ENCODE peak calls at places on chromosomes 7 and 10, in seven cellular contexts. One of them, this sample, is unnamed.

GRCh38 chr7:22269963-22270362 is 87.0 kb downstream of the RAPGEF5 start:
- DNase-seq in WERI-Rb-1: no peak
- DNase-seq in neural progenitor cell: no peak
- DNase-seq in stomach: peak; percentile 47
- DNase-seq in heart right ventricle: no peak
- DNase-seq in CD4-positive, CD25-positive, alpha-beta regulatory T cell: no peak
- DNase-seq in SK-N-SH: no peak
- DNase-seq in this sample: no peak

GRCh38 chr7:911791-912480 is 35.6 kb downstream of the GET4 start:
- DNase-seq in CD4-positive, CD25-positive, alpha-beta regulatory T cell: no peak
- DNase-seq in heart right ventricle: no peak
- DNase-seq in stomach: no peak
- DNase-seq in SK-N-SH: no peak
- DNase-seq in WERI-Rb-1: no peak
- DNase-seq in neural progenitor cell: no peak
- DNase-seq in this sample: no peak

GRCh38 chr7:79452495-79453265 is 787 bp downstream of the MAGI2 start:
- DNase-seq in WERI-Rb-1: peak; percentile 35
- DNase-seq in heart right ventricle: peak; percentile 29
- DNase-seq in CD4-positive, CD25-positive, alpha-beta regulatory T cell: no peak
- DNase-seq in neural progenitor cell: peak; percentile 37
- DNase-seq in stomach: no peak
- DNase-seq in SK-N-SH: peak; percentile 61
- DNase-seq in this sample: peak; percentile 74

GRCh38 chr7:28102778-28103177 is 77.8 kb downstream of the JAZF1 start:
- DNase-seq in neural progenitor cell: no peak
- DNase-seq in CD4-positive, CD25-positive, alpha-beta regulatory T cell: no peak
- DNase-seq in WERI-Rb-1: no peak
- DNase-seq in SK-N-SH: no peak
- DNase-seq in stomach: no peak
- DNase-seq in heart right ventricle: no peak
- DNase-seq in this sample: no peak

GRCh38 chr7:5525271-5526189 is 101.9 kb upstream of the TNRC18 start:
- DNase-seq in heart right ventricle: no peak
- DNase-seq in stomach: peak; percentile 40
- DNase-seq in SK-N-SH: peak; percentile 41
- DNase-seq in neural progenitor cell: peak; percentile 53
- DNase-seq in CD4-positive, CD25-positive, alpha-beta regulatory T cell: peak; percentile 42
- DNase-seq in WERI-Rb-1: no peak
- DNase-seq in this sample: no peak

GRCh38 chr7:42572046-42572445 is 335.0 kb upstream of the GLI3 start:
- DNase-seq in SK-N-SH: no peak
- DNase-seq in heart right ventricle: no peak
- DNase-seq in stomach: no peak
- DNase-seq in neural progenitor cell: no peak
- DNase-seq in CD4-positive, CD25-positive, alpha-beta regulatory T cell: no peak
- DNase-seq in WERI-Rb-1: no peak
- DNase-seq in this sample: no peak

GRCh38 chr7:45347804-45348203 is 190.2 kb downstream of the RAMP3 start:
- DNase-seq in stomach: no peak
- DNase-seq in CD4-positive, CD25-positive, alpha-beta regulatory T cell: no peak
- DNase-seq in SK-N-SH: peak; percentile 85
- DNase-seq in WERI-Rb-1: no peak
- DNase-seq in neural progenitor cell: no peak
- DNase-seq in heart right ventricle: no peak
- DNase-seq in this sample: no peak

GRCh38 chr10:79192677-79193003 is 123.9 kb downstream of the ZMIZ1 start:
- DNase-seq in stomach: no peak
- DNase-seq in WERI-Rb-1: no peak
- DNase-seq in heart right ventricle: no peak
- DNase-seq in SK-N-SH: no peak
- DNase-seq in CD4-positive, CD25-positive, alpha-beta regulatory T cell: no peak
- DNase-seq in neural progenitor cell: no peak
- DNase-seq in this sample: no peak

GRCh38 chr7:27161214-27161720 is 4.1 kb downstream of the HOXA9 start:
- DNase-seq in WERI-Rb-1: no peak
- DNase-seq in CD4-positive, CD25-positive, alpha-beta regulatory T cell: no peak
- DNase-seq in stomach: no peak
- DNase-seq in neural progenitor cell: no peak
- DNase-seq in SK-N-SH: no peak
- DNase-seq in heart right ventricle: no peak
- DNase-seq in this sample: no peak

GRCh38 chr10:89929282-89930026 is 228.1 kb downstream of the KIF20B start:
- DNase-seq in heart right ventricle: no peak
- DNase-seq in stomach: no peak
- DNase-seq in CD4-positive, CD25-positive, alpha-beta regulatory T cell: no peak
- DNase-seq in WERI-Rb-1: no peak
- DNase-seq in SK-N-SH: no peak
- DNase-seq in neural progenitor cell: no peak
- DNase-seq in this sample: no peak

GRCh38 chr10:110503528-110504110 is 5.9 kb downstream of the DUSP5 start:
- DNase-seq in CD4-positive, CD25-positive, alpha-beta regulatory T cell: no peak
- DNase-seq in neural progenitor cell: no peak
- DNase-seq in stomach: no peak
- DNase-seq in heart right ventricle: no peak
- DNase-seq in WERI-Rb-1: no peak
- DNase-seq in SK-N-SH: no peak
- DNase-seq in this sample: no peak

GRCh38 chr7:92632791-92633190 is 42.6 kb upstream of the FAM133B start:
- DNase-seq in WERI-Rb-1: no peak
- DNase-seq in CD4-positive, CD25-positive, alpha-beta regulatory T cell: no peak
- DNase-seq in neural progenitor cell: no peak
- DNase-seq in SK-N-SH: no peak
- DNase-seq in heart right ventricle: no peak
- DNase-seq in stomach: no peak
- DNase-seq in this sample: no peak

GRCh38 chr7:68720722-68721121 is 877.6 kb upstream of the AUTS2 start:
- DNase-seq in neural progenitor cell: no peak
- DNase-seq in SK-N-SH: no peak
- DNase-seq in stomach: no peak
- DNase-seq in CD4-positive, CD25-positive, alpha-beta regulatory T cell: no peak
- DNase-seq in heart right ventricle: no peak
- DNase-seq in WERI-Rb-1: no peak
- DNase-seq in this sample: no peak

GRCh38 chr7:48041665-48041995 is 6.3 kb downstream of the C7orf57 start:
- DNase-seq in WERI-Rb-1: no peak
- DNase-seq in heart right ventricle: no peak
- DNase-seq in SK-N-SH: no peak
- DNase-seq in stomach: no peak
- DNase-seq in neural progenitor cell: no peak
- DNase-seq in CD4-positive, CD25-positive, alpha-beta regulatory T cell: no peak
- DNase-seq in this sample: no peak

GRCh38 chr7:107103369-107103768 is 58.9 kb downstream of the PRKAR2B start:
- DNase-seq in neural progenitor cell: no peak
- DNase-seq in heart right ventricle: no peak
- DNase-seq in SK-N-SH: peak; percentile 79
- DNase-seq in CD4-positive, CD25-positive, alpha-beta regulatory T cell: no peak
- DNase-seq in WERI-Rb-1: no peak
- DNase-seq in stomach: no peak
- DNase-seq in this sample: no peak

GRCh38 chr7:47383064-47383463 is 198.8 kb downstream of the TNS3 start:
- DNase-seq in stomach: peak; percentile 16
- DNase-seq in CD4-positive, CD25-positive, alpha-beta regulatory T cell: no peak
- DNase-seq in WERI-Rb-1: no peak
- DNase-seq in SK-N-SH: no peak
- DNase-seq in heart right ventricle: no peak
- DNase-seq in neural progenitor cell: no peak
- DNase-seq in this sample: no peak

GRCh38 chr7:141045842-141046630 is 27.8 kb upstream of the TMEM178B start:
- DNase-seq in SK-N-SH: no peak
- DNase-seq in stomach: no peak
- DNase-seq in heart right ventricle: no peak
- DNase-seq in neural progenitor cell: no peak
- DNase-seq in CD4-positive, CD25-positive, alpha-beta regulatory T cell: no peak
- DNase-seq in WERI-Rb-1: no peak
- DNase-seq in this sample: no peak

GRCh38 chr10:5649746-5650145 is 16.6 kb downstream of the ASB13 start:
- DNase-seq in WERI-Rb-1: no peak
- DNase-seq in SK-N-SH: no peak
- DNase-seq in stomach: no peak
- DNase-seq in neural progenitor cell: no peak
- DNase-seq in CD4-positive, CD25-positive, alpha-beta regulatory T cell: no peak
- DNase-seq in heart right ventricle: no peak
- DNase-seq in this sample: peak; percentile 45

GRCh38 chr10:16867556-16867955 is 50.3 kb upstream of the RSU1 start:
- DNase-seq in CD4-positive, CD25-positive, alpha-beta regulatory T cell: no peak
- DNase-seq in heart right ventricle: no peak
- DNase-seq in stomach: no peak
- DNase-seq in neural progenitor cell: peak; percentile 57
- DNase-seq in WERI-Rb-1: no peak
- DNase-seq in SK-N-SH: no peak
- DNase-seq in this sample: no peak
- H3K27ac ChIP-seq in CD4-positive, CD25-positive, alpha-beta regulatory T cell: no peak overlapping the region
- H3K27ac ChIP-seq in heart right ventricle: no peak overlapping the region
- H3K27ac ChIP-seq in stomach: no peak overlapping the region
- H3K27ac ChIP-seq in neural progenitor cell: no peak overlapping the region
- H3K27ac ChIP-seq in WERI-Rb-1: no peak overlapping the region
- H3K27ac ChIP-seq in SK-N-SH: peak overlapping the region; percentile 97
- H3K27ac ChIP-seq in this sample: no peak overlapping the region

GRCh38 chr10:102342462-102342861 is 53.0 kb upstream of the NFKB2 start:
- DNase-seq in CD4-positive, CD25-positive, alpha-beta regulatory T cell: no peak
- DNase-seq in SK-N-SH: no peak
- DNase-seq in heart right ventricle: no peak
- DNase-seq in WERI-Rb-1: peak; percentile 33
- DNase-seq in stomach: peak; percentile 29
- DNase-seq in neural progenitor cell: peak; percentile 79
- DNase-seq in this sample: no peak
- H3K4me3 ChIP-seq in CD4-positive, CD25-positive, alpha-beta regulatory T cell: no peak overlapping the region
- H3K4me3 ChIP-seq in SK-N-SH: no peak overlapping the region
- H3K4me3 ChIP-seq in heart right ventricle: no peak overlapping the region
- H3K4me3 ChIP-seq in WERI-Rb-1: no peak overlapping the region
- H3K4me3 ChIP-seq in stomach: no peak overlapping the region
- H3K4me3 ChIP-seq in neural progenitor cell: peak overlapping the region; percentile 15
- H3K4me3 ChIP-seq in this sample: no peak overlapping the region

GRCh38 chr7:37759519-37759918 is 76.0 kb downstream of the GPR141 start:
- DNase-seq in WERI-Rb-1: peak; percentile 87
- DNase-seq in heart right ventricle: no peak
- DNase-seq in CD4-positive, CD25-positive, alpha-beta regulatory T cell: no peak
- DNase-seq in stomach: no peak
- DNase-seq in SK-N-SH: no peak
- DNase-seq in neural progenitor cell: peak; percentile 46
- DNase-seq in this sample: no peak
- H3K27ac ChIP-seq in WERI-Rb-1: no peak overlapping the region
- H3K27ac ChIP-seq in heart right ventricle: no peak overlapping the region
- H3K27ac ChIP-seq in CD4-positive, CD25-positive, alpha-beta regulatory T cell: no peak overlapping the region
- H3K27ac ChIP-seq in stomach: no peak overlapping the region
- H3K27ac ChIP-seq in SK-N-SH: no peak overlapping the region
- H3K27ac ChIP-seq in neural progenitor cell: no peak overlapping the region
- H3K27ac ChIP-seq in this sample: no peak overlapping the region

GRCh38 chr7:44240983-44241510 is 40.3 kb downstream of the YKT6 start:
- DNase-seq in stomach: peak; percentile 75
- DNase-seq in WERI-Rb-1: peak; percentile 87
- DNase-seq in SK-N-SH: peak; percentile 96
- DNase-seq in heart right ventricle: peak; percentile 65
- DNase-seq in neural progenitor cell: peak; percentile 91
- DNase-seq in CD4-positive, CD25-positive, alpha-beta regulatory T cell: peak; percentile 60
- DNase-seq in this sample: peak; percentile 85
- H3K4me3 ChIP-seq in stomach: no peak overlapping the region
- H3K4me3 ChIP-seq in WERI-Rb-1: no peak overlapping the region
- H3K4me3 ChIP-seq in SK-N-SH: no peak overlapping the region
- H3K4me3 ChIP-seq in heart right ventricle: no peak overlapping the region
- H3K4me3 ChIP-seq in neural progenitor cell: no peak overlapping the region
- H3K4me3 ChIP-seq in CD4-positive, CD25-positive, alpha-beta regulatory T cell: no peak overlapping the region
- H3K4me3 ChIP-seq in this sample: peak overlapping the region; percentile 51

GRCh38 chr7:77330169-77330882 is 85.8 kb downstream of the GSAP start:
- DNase-seq in CD4-positive, CD25-positive, alpha-beta regulatory T cell: no peak
- DNase-seq in WERI-Rb-1: no peak
- DNase-seq in SK-N-SH: no peak
- DNase-seq in heart right ventricle: no peak
- DNase-seq in neural progenitor cell: no peak
- DNase-seq in stomach: no peak
- DNase-seq in this sample: no peak

GRCh38 chr7:77327067-77327931 is 88.8 kb downstream of the GSAP start:
- DNase-seq in WERI-Rb-1: no peak
- DNase-seq in CD4-positive, CD25-positive, alpha-beta regulatory T cell: no peak
- DNase-seq in SK-N-SH: peak; percentile 70
- DNase-seq in stomach: peak; percentile 32
- DNase-seq in heart right ventricle: peak; percentile 29
- DNase-seq in neural progenitor cell: no peak
- DNase-seq in this sample: peak; percentile 80

GRCh38 chr7:77328669-77329068 is 87.5 kb downstream of the GSAP start:
- DNase-seq in neural progenitor cell: no peak
- DNase-seq in SK-N-SH: no peak
- DNase-seq in CD4-positive, CD25-positive, alpha-beta regulatory T cell: no peak
- DNase-seq in stomach: no peak
- DNase-seq in WERI-Rb-1: no peak
- DNase-seq in heart right ventricle: no peak
- DNase-seq in this sample: no peak

GRCh38 chr7:77327932-77328628 is 88.1 kb downstream of the GSAP start:
- DNase-seq in stomach: no peak
- DNase-seq in neural progenitor cell: no peak
- DNase-seq in heart right ventricle: no peak
- DNase-seq in WERI-Rb-1: no peak
- DNase-seq in SK-N-SH: no peak
- DNase-seq in CD4-positive, CD25-positive, alpha-beta regulatory T cell: peak; percentile 5
- DNase-seq in this sample: no peak

GRCh38 chr7:77329466-77330168 is 86.5 kb downstream of the GSAP start:
- DNase-seq in SK-N-SH: no peak
- DNase-seq in stomach: no peak
- DNase-seq in neural progenitor cell: no peak
- DNase-seq in CD4-positive, CD25-positive, alpha-beta regulatory T cell: no peak
- DNase-seq in heart right ventricle: no peak
- DNase-seq in WERI-Rb-1: no peak
- DNase-seq in this sample: no peak
- H3K27ac ChIP-seq in SK-N-SH: no peak overlapping the region
- H3K27ac ChIP-seq in stomach: peak overlapping the region; percentile 77
- H3K27ac ChIP-seq in neural progenitor cell: no peak overlapping the region
- H3K27ac ChIP-seq in CD4-positive, CD25-positive, alpha-beta regulatory T cell: no peak overlapping the region
- H3K27ac ChIP-seq in heart right ventricle: peak overlapping the region; percentile 26
- H3K27ac ChIP-seq in WERI-Rb-1: no peak overlapping the region
- H3K27ac ChIP-seq in this sample: peak overlapping the region; percentile 52

DNA sequence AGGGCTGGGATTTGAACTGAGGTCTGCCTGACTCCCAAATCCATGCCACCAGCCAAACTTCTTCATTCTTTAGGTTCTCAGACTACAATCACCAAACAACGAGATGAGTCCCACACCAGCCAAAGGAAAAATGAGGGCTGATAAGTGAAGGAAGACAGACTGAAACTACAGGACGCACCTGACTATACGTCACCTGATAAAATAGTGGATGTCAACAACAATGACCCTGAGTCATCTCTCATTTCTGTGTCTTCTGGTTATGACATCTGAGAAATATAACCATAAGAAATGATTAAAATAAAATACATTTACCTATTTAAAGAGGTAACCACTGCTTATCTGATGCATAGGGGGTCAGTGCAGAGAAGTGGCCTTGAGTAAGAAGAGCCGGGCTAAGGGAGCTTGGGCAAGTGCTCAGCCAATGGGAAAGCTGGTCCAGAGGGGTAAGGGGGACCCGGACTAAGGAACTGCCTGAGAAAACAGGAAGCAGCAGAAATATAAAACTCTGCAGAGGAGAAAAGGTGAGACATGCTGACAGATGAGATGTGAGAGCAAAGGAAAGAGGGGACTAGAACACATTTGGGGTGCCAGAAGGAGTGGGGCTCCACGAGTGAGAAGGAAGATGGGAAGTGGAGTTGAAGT is 51.8 kb downstream of the HIPK2 start:
- DNase-seq in SK-N-SH: no peak
- DNase-seq in stomach: no peak
- DNase-seq in neural progenitor cell: no peak
- DNase-seq in WERI-Rb-1: no peak
- DNase-seq in heart right ventricle: no peak
- DNase-seq in CD4-positive, CD25-positive, alpha-beta regulatory T cell: no peak
- DNase-seq in this sample: no peak
- H3K4me3 ChIP-seq in SK-N-SH: no peak overlapping the region
- H3K4me3 ChIP-seq in stomach: no peak overlapping the region
- H3K4me3 ChIP-seq in neural progenitor cell: no peak overlapping the region
- H3K4me3 ChIP-seq in WERI-Rb-1: no peak overlapping the region
- H3K4me3 ChIP-seq in heart right ventricle: no peak overlapping the region
- H3K4me3 ChIP-seq in CD4-positive, CD25-positive, alpha-beta regulatory T cell: no peak overlapping the region
- H3K4me3 ChIP-seq in this sample: no peak overlapping the region

GRCh38 chr10:71076473-71077142 is 135.8 kb upstream of the UNC5B start:
- DNase-seq in WERI-Rb-1: peak; percentile 46
- DNase-seq in stomach: no peak
- DNase-seq in heart right ventricle: no peak
- DNase-seq in CD4-positive, CD25-positive, alpha-beta regulatory T cell: no peak
- DNase-seq in neural progenitor cell: peak; percentile 42
- DNase-seq in SK-N-SH: peak; percentile 47
- DNase-seq in this sample: no peak
- H3K27ac ChIP-seq in WERI-Rb-1: peak overlapping the region; percentile 4
- H3K27ac ChIP-seq in stomach: no peak overlapping the region
- H3K27ac ChIP-seq in heart right ventricle: no peak overlapping the region
- H3K27ac ChIP-seq in CD4-positive, CD25-positive, alpha-beta regulatory T cell: no peak overlapping the region
- H3K27ac ChIP-seq in neural progenitor cell: no peak overlapping the region
- H3K27ac ChIP-seq in SK-N-SH: peak overlapping the region; percentile 3
- H3K27ac ChIP-seq in this sample: no peak overlapping the region